ENCODE peak calls at places on chromosomes 2 and 18, in five cellular contexts. One of them, this sample, is unnamed. For H3K9me3 and H3K4me1, the result is how much of the 10 kb centered on the place peaks cover.

GRCh38 chr18:21499997-21500396 is 100.5 kb downstream of the ESCO1 start:
- DNase-seq in heart right ventricle: no peak
- DNase-seq in tibial artery: no peak
- DNase-seq in upper lobe of right lung: no peak
- DNase-seq in effector memory CD4-positive, alpha-beta T cell: no peak
- DNase-seq in this sample: no peak

GRCh38 chr2:38863061-38863695 is 12.6 kb downstream of the DHX57 start:
- DNase-seq in heart right ventricle: no peak
- DNase-seq in upper lobe of right lung: no peak
- DNase-seq in tibial artery: no peak
- DNase-seq in effector memory CD4-positive, alpha-beta T cell: no peak
- DNase-seq in this sample: no peak

GRCh38 chr2:159381574-159381973 is 95.1 kb upstream of the WDSUB1 start:
- DNase-seq in upper lobe of right lung: no peak
- DNase-seq in effector memory CD4-positive, alpha-beta T cell: no peak
- DNase-seq in tibial artery: no peak
- DNase-seq in heart right ventricle: no peak
- DNase-seq in this sample: no peak

GRCh38 chr2:102303589-102303988 is 7.8 kb upstream of the IL1RL1 start:
- DNase-seq in effector memory CD4-positive, alpha-beta T cell: no peak
- DNase-seq in tibial artery: no peak
- DNase-seq in heart right ventricle: no peak
- DNase-seq in upper lobe of right lung: no peak
- DNase-seq in this sample: no peak

GRCh38 chr18:30132959-30133358 is 909.6 kb downstream of the DSC3 start:
- DNase-seq in effector memory CD4-positive, alpha-beta T cell: no peak
- DNase-seq in heart right ventricle: no peak
- DNase-seq in tibial artery: no peak
- DNase-seq in upper lobe of right lung: no peak
- DNase-seq in this sample: no peak

GRCh38 chr18:79164696-79165095 is 95.5 kb downstream of the ATP9B start:
- DNase-seq in effector memory CD4-positive, alpha-beta T cell: no peak
- DNase-seq in upper lobe of right lung: no peak
- DNase-seq in heart right ventricle: no peak
- DNase-seq in tibial artery: no peak
- DNase-seq in this sample: no peak

GRCh38 chr2:23384551-23385349 is at the start of gene KLHL29:
- DNase-seq in effector memory CD4-positive, alpha-beta T cell: peak
- DNase-seq in tibial artery: peak
- DNase-seq in upper lobe of right lung: peak
- DNase-seq in heart right ventricle: peak
- DNase-seq in this sample: peak

GRCh38 chr2:67451086-67451832 is 54.1 kb downstream of the ETAA1 start:
- DNase-seq in heart right ventricle: no peak
- DNase-seq in effector memory CD4-positive, alpha-beta T cell: no peak
- DNase-seq in tibial artery: no peak
- DNase-seq in upper lobe of right lung: no peak
- DNase-seq in this sample: no peak

GRCh38 chr2:9686061-9686460 is 55.3 kb upstream of the YWHAQ start:
- DNase-seq in effector memory CD4-positive, alpha-beta T cell: no peak
- DNase-seq in heart right ventricle: no peak
- DNase-seq in upper lobe of right lung: peak
- DNase-seq in tibial artery: no peak
- DNase-seq in this sample: no peak

GRCh38 chr18:49609416-49610284 is 47.8 kb downstream of the LIPG start:
- DNase-seq in heart right ventricle: no peak
- DNase-seq in upper lobe of right lung: no peak
- DNase-seq in effector memory CD4-positive, alpha-beta T cell: no peak
- DNase-seq in tibial artery: no peak
- DNase-seq in this sample: no peak

GRCh38 chr2:10360460-10361219 is 57.9 kb downstream of the HPCAL1 start:
- DNase-seq in heart right ventricle: no peak
- DNase-seq in upper lobe of right lung: no peak
- DNase-seq in effector memory CD4-positive, alpha-beta T cell: no peak
- DNase-seq in tibial artery: no peak
- DNase-seq in this sample: no peak

GRCh38 chr2:58614259-58614658 is 373.1 kb upstream of the FANCL start:
- DNase-seq in effector memory CD4-positive, alpha-beta T cell: no peak
- DNase-seq in tibial artery: no peak
- DNase-seq in upper lobe of right lung: no peak
- DNase-seq in heart right ventricle: no peak
- DNase-seq in this sample: no peak
- H3K27ac ChIP-seq in effector memory CD4-positive, alpha-beta T cell: no peak
- H3K27ac ChIP-seq in tibial artery: no peak
- H3K27ac ChIP-seq in upper lobe of right lung: no peak
- H3K27ac ChIP-seq in heart right ventricle: no peak
- H3K27ac ChIP-seq in this sample: no peak

DNA sequence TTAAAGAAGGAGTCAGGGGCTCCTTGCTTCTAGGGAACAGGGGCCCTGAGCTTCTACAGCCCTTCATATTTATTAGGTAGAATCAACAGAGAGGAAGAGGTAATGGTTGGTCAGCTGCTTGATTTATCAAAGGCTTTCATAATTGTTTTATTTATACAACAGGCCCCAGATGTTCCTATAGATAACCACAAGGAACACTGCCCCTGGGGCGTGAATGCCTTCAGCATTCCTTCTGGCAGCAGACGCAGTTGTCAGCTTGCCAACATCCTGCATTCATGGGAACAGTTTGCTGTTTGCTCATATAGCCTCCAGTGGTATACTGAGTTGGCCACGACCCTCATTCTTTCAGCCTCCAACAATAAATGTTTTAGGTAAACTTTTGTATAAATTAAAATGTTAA is 949.6 kb upstream of the LRATD1 start:
- DNase-seq in heart right ventricle: peak
- DNase-seq in upper lobe of right lung: no peak
- DNase-seq in tibial artery: no peak
- DNase-seq in effector memory CD4-positive, alpha-beta T cell: no peak
- DNase-seq in this sample: no peak
- H3K9me3 ChIP-seq in heart right ventricle: half or more
- H3K9me3 ChIP-seq in upper lobe of right lung: under half
- H3K9me3 ChIP-seq in tibial artery: under half
- H3K9me3 ChIP-seq in effector memory CD4-positive, alpha-beta T cell: under half
- H3K9me3 ChIP-seq in this sample: under half

DNA sequence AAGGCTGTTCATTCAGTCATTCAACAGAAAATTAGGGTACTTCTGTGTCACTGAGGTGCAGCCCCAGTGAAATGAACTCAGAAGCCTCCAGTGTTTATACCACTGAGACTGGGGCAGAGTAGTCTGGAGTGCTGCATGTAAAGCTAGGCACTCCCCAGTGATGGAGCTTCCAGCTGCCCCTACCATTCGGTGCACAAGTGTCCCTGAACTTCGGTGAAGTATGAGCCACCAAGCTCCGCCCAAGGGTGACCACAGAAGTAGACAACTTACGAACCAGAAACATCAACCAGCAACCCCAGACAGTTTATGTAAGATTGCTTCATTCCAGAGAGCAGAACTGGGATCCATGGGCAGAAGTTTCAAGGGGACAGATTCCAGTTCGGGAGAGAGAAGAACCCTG is 70.6 kb upstream of the FOSL2 start:
- DNase-seq in heart right ventricle: no peak
- DNase-seq in effector memory CD4-positive, alpha-beta T cell: no peak
- DNase-seq in upper lobe of right lung: no peak
- DNase-seq in tibial artery: no peak
- DNase-seq in this sample: no peak
- H3K4me1 ChIP-seq in heart right ventricle: under half
- H3K4me1 ChIP-seq in effector memory CD4-positive, alpha-beta T cell: under half
- H3K4me1 ChIP-seq in upper lobe of right lung: under half
- H3K4me1 ChIP-seq in tibial artery: under half
- H3K4me1 ChIP-seq in this sample: under half

GRCh38 chr2:127661949-127662510 is 13.3 kb downstream of the LIMS2 start:
- DNase-seq in effector memory CD4-positive, alpha-beta T cell: no peak
- DNase-seq in heart right ventricle: peak
- DNase-seq in upper lobe of right lung: peak
- DNase-seq in tibial artery: peak
- DNase-seq in this sample: no peak
- H3K27ac ChIP-seq in effector memory CD4-positive, alpha-beta T cell: no peak
- H3K27ac ChIP-seq in heart right ventricle: peak
- H3K27ac ChIP-seq in upper lobe of right lung: no peak
- H3K27ac ChIP-seq in tibial artery: peak
- H3K27ac ChIP-seq in this sample: no peak

DNA sequence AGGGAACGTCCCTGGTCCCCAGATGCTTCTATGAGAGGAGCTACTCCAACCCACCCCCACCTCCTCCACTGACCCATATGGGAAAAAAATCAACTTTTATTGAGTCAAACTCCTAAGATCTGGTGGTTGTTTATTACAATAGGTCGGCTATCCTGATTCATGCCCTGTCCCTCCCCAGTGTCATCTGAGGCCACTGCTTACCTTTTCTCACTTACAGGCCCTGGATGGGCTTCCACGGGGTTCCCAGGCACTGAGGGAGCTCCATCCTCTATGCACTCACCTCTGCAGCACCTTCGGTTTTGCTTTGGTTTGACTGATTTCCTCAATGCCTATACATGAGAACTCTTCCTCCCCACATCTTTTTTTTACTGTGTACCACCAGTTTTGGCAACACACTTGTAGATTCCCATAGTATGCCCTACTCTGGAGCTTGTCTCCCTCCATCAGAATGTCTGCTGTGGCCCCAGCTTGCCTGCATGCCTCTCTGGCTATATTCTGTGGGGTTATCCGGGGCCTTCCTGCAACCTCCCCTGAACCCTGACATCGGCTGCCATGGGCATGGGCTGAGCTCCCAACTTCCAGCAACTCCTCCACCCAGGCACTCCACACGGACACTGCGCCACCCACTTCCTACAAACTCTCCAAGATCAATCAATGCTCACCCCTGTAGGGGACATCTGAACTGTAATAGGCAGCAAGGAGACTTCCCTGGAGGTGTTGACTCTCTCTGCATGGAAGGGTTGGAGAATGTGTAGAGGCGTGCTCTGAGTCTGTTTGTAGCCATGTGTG is 236.1 kb downstream of the VAPA start:
- DNase-seq in upper lobe of right lung: no peak
- DNase-seq in effector memory CD4-positive, alpha-beta T cell: no peak
- DNase-seq in tibial artery: no peak
- DNase-seq in heart right ventricle: no peak
- DNase-seq in this sample: no peak
- H3K9me3 ChIP-seq in upper lobe of right lung: under half
- H3K9me3 ChIP-seq in effector memory CD4-positive, alpha-beta T cell: under half
- H3K9me3 ChIP-seq in tibial artery: under half
- H3K9me3 ChIP-seq in heart right ventricle: under half
- H3K9me3 ChIP-seq in this sample: under half